ENCODE peak calls at places on chromosomes 16 and 17, in four cellular contexts. X is memory B cell, M is GM23248, G is Daoy. C is an unnamed sample.
A peak's percentile ranks its signal among the peaks of the same experiment; 100 is the strongest.

GRCh38 chr16:3528406-3528805 is 27.6 kb downstream of the CLUAP1 start:
- DNase-seq in X (no peak), M (no peak), G (no peak), C (no peak)

GRCh38 chr16:2853531-2854073 is 4.4 kb downstream of the PRSS22 start:
- DNase-seq in M (no peak), G (no peak), X (no peak), C (no peak)

GRCh38 chr17:50209472-50210248 is 8.2 kb upstream of the COL1A1 start:
- DNase-seq in X (no peak), G (peak; percentile 97), M (peak; percentile 100), C (peak; percentile 69)

GRCh38 chr16:69105501-69106361 is at the start of gene HAS3:
- DNase-seq in G (peak; percentile 68), X (peak; percentile 34), M (peak; percentile 75), C (peak; percentile 70)

GRCh38 chr16:46673320-46674013 is 15.5 kb downstream of the VPS35 start:
- DNase-seq in G (peak; percentile 45), X (peak; percentile 34), M (peak; percentile 74), C (peak; percentile 59)

GRCh38 chr17:1312261-1312870 is 32.9 kb downstream of the TRARG1 start:
- DNase-seq in X (no peak), M (no peak), G (peak; percentile 57), C (no peak)

GRCh38 chr16:10405386-10405939 is 19.6 kb downstream of the ATF7IP2 start:
- DNase-seq in M (no peak), G (peak; percentile 41), X (no peak), C (peak; percentile 8)

GRCh38 chr17:55327225-55328088 is 62.7 kb downstream of the HLF start:
- DNase-seq in G (no peak), M (no peak), X (no peak), C (no peak)

GRCh38 chr16:6206080-6206479 is 1108.5 kb upstream of the EEF2KMT start:
- DNase-seq in G (no peak), X (no peak), M (no peak), C (no peak)

GRCh38 chr17:28570716-28571254 is 539 bp downstream of the PIGS start:
- DNase-seq in M (peak; percentile 52), G (peak; percentile 37), X (no peak), C (peak; percentile 62)

GRCh38 chr16:3007957-3008748 is 4.6 kb upstream of the CLDN9 start:
- DNase-seq in X (no peak), M (no peak), G (no peak), C (no peak)

GRCh38 chr17:43449470-43450202 is 34.1 kb upstream of the DHX8 start:
- DNase-seq in G (no peak), M (peak; percentile 53), X (no peak), C (no peak)

GRCh38 chr16:30786936-30787612 is at the start of gene ZNF629:
- DNase-seq in X (no peak), M (peak; percentile 78), G (peak; percentile 49), C (peak; percentile 67)

GRCh38 chr17:73064084-73064938 is 28.2 kb downstream of the SLC39A11 start:
- DNase-seq in M (no peak), G (peak; percentile 47), X (no peak), C (no peak)

GRCh38 chr16:29729116-29729521 is 16.7 kb downstream of the C16orf54 start:
- DNase-seq in M (peak; percentile 72), G (peak; percentile 29), X (no peak), C (peak; percentile 56)

GRCh38 chr17:45908460-45908859 is 14.1 kb downstream of the MAPT start:
- DNase-seq in G (no peak), M (no peak), X (no peak), C (no peak)

GRCh38 chr17:47989700-47990099 is 18.8 kb downstream of the CDK5RAP3 start:
- DNase-seq in X (no peak), M (no peak), G (no peak), C (peak; percentile 80)

GRCh38 chr16:23823475-23824407 is 12.0 kb upstream of the PRKCB start:
- DNase-seq in X (no peak), G (no peak), M (no peak), C (peak; percentile 25)

GRCh38 chr17:78185981-78186688 is 717 bp downstream of the TK1 start:
- DNase-seq in G (peak; percentile 58), M (peak; percentile 54), X (no peak), C (peak; percentile 49)

C was measured in SW480.